ENCODE peak calls at places on chromosomes 6 and 20, in six cellular contexts. Y is IMR-90, N is left lung, K is GM23338, U is WERI-Rb-1, Q is coronary artery. I is an unnamed sample.

GRCh38 chr6:144844596-144844995 is 559.5 kb downstream of the UTRN start:
- DNase-seq in Y (no peak), N (no peak), K (no peak), U (no peak), Q (no peak), I (no peak)

GRCh38 chr6:106927531-106928398 is 46.8 kb downstream of the CD24 start:
- DNase-seq in N (no peak), Q (no peak), K (peak; percentile 90), Y (peak; percentile 21), U (no peak), I (no peak)

GRCh38 chr20:58996226-58996611 is 10.8 kb downstream of the CTSZ start:
- DNase-seq in K (no peak), Q (no peak), Y (no peak), U (no peak), N (no peak), I (peak; percentile 61)

GRCh38 chr20:13008761-13009681 is at the start of gene SPTLC3:
- DNase-seq in N (no peak), Y (peak; percentile 36), Q (peak; percentile 75), U (no peak), K (peak; percentile 53), I (peak; percentile 57)

GRCh38 chr6:144710207-144710606 is 425.1 kb downstream of the UTRN start:
- DNase-seq in U (no peak), N (no peak), Q (no peak), K (no peak), Y (peak; percentile 90), I (no peak)

GRCh38 chr20:25233016-25233772 is 14.7 kb upstream of the PYGB start:
- DNase-seq in Y (peak; percentile 65), U (no peak), Q (peak; percentile 91), K (no peak), N (no peak), I (peak; percentile 94)

GRCh38 chr6:158894192-158894591 is 75.0 kb upstream of the EZR start:
- DNase-seq in N (no peak), Y (peak; percentile 90), K (peak; percentile 89), Q (no peak), U (no peak), I (no peak)

GRCh38 chr20:57514273-57514751 is 10.6 kb downstream of the CTCFL start:
- DNase-seq in K (peak; percentile 92), Q (no peak), U (peak; percentile 67), Y (peak; percentile 64), N (no peak), I (peak; percentile 74)

GRCh38 chr6:122202576-122203137 is 196.8 kb upstream of the HSF2 start:
- DNase-seq in U (no peak), Y (no peak), K (peak; percentile 25), N (no peak), Q (no peak), I (no peak)

GRCh38 chr6:110408891-110409290 is 6.5 kb downstream of the DDO start:
- DNase-seq in Q (no peak), N (no peak), K (peak; percentile 60), Y (no peak), U (no peak), I (no peak)

GRCh38 chr6:13794184-13794583 is 20.2 kb downstream of the MCUR1 start:
- DNase-seq in Q (no peak), K (no peak), Y (peak; percentile 52), N (no peak), U (no peak), I (no peak)

GRCh38 chr6:14827366-14827765 is 418.5 kb upstream of the JARID2 start:
- DNase-seq in Q (no peak), U (peak; percentile 49), K (no peak), Y (no peak), N (no peak), I (no peak)

GRCh38 chr6:143408787-143409162 is 41.7 kb downstream of the ADAT2 start:
- DNase-seq in Y (no peak), Q (no peak), K (no peak), U (no peak), N (no peak), I (no peak)

GRCh38 chr6:27327023-27327742 is 15.1 kb upstream of the POM121L2 start:
- DNase-seq in N (no peak), K (no peak), Y (no peak), U (no peak), Q (no peak), I (no peak)

GRCh38 chr6:137688230-137688971 is 178.7 kb upstream of the TNFAIP3 start:
- DNase-seq in U (no peak), Q (no peak), Y (no peak), K (no peak), N (no peak), I (no peak)

GRCh38 chr6:27608916-27609883 is 136.3 kb upstream of the ZNF184 start:
- DNase-seq in N (no peak), Q (no peak), U (peak; percentile 53), Y (peak; percentile 60), K (peak; percentile 90), I (no peak)

GRCh38 chr6:64477311-64477850 is 841.8 kb downstream of the PHF3 start:
- DNase-seq in Q (no peak), Y (no peak), K (no peak), N (no peak), U (no peak), I (no peak)

GRCh38 chr20:11124849-11125505 is 451.2 kb upstream of the JAG1 start:
- DNase-seq in Y (no peak), U (no peak), Q (no peak), N (no peak), K (no peak), I (no peak)

GRCh38 chr6:116439572-116439971 is 21.6 kb upstream of the CALHM6 start:
- DNase-seq in U (no peak), Y (peak; percentile 52), Q (no peak), K (no peak), N (no peak), I (no peak)

GRCh38 chr6:3252369-3252768 is 6.4 kb upstream of the PSMG4 start:
- DNase-seq in Q (peak; percentile 64), K (no peak), U (no peak), N (no peak), Y (no peak), I (no peak)

GRCh38 chr20:49647509-49647908 is 66.2 kb downstream of the B4GALT5 start:
- DNase-seq in Y (peak; percentile 62), Q (no peak), N (no peak), K (no peak), U (no peak), I (no peak)

GRCh38 chr20:31719644-31720485 is 2.8 kb downstream of the BCL2L1 start:
- DNase-seq in N (no peak), K (peak; percentile 90), Q (no peak), U (no peak), Y (no peak), I (no peak)

GRCh38 chr6:159038914-159039884 is 5.6 kb downstream of the TAGAP start:
- DNase-seq in N (no peak), K (no peak), Y (peak; percentile 38), U (no peak), Q (no peak), I (no peak)

GRCh38 chr6:117280922-117281321 is 15.6 kb downstream of the VGLL2 start:
- DNase-seq in U (peak; percentile 47), Q (no peak), Y (no peak), K (peak; percentile 54), N (no peak), I (no peak)

GRCh38 chr6:139863356-139863755 is 488.9 kb upstream of the CITED2 start:
- DNase-seq in U (no peak), Y (peak; percentile 81), N (no peak), Q (no peak), K (no peak), I (no peak)
- H3K27ac ChIP-seq in U (no peak overlapping the region), Y (no peak overlapping the region), N (no peak overlapping the region), Q (no peak overlapping the region), K (no peak overlapping the region), I (no peak overlapping the region)

DNA sequence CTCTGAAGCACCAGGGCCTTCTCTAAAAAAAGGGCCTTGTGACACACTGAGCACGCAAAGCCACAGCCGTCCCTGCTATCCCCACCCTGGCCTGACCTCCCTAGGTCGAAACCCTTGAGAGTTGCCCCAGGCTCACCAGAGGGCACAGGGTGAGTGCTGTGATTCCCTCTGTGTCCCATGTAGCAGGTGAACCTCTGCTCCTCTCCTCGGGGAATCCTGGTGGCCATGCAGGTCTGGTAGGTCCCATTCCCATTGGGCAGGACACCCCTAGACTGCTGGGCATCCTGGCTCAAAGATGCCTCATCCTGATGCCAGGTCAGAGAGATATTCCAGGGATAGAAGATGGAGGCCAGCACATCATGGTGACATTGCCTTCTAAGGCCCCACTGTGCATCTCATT is 20.9 kb downstream of the HLA-F start:
- DNase-seq in U (peak; percentile 4), K (no peak), Y (no peak), N (no peak), Q (peak; percentile 56), I (no peak)
- H3K27ac ChIP-seq in U (no peak overlapping the region), K (no peak overlapping the region), Y (no peak overlapping the region), N (no peak overlapping the region), Q (no peak overlapping the region), I (no peak overlapping the region)

GRCh38 chr6:150599199-150600002 is at the start of gene PLEKHG1:
- DNase-seq in N (peak; percentile 95), Y (no peak), U (peak; percentile 43), K (peak; percentile 86), Q (no peak), I (peak; percentile 91)
- H3K27ac ChIP-seq in N (peak within 1 kb of the TSS; percentile 83), Y (no peak within 1 kb of the TSS), U (no peak within 1 kb of the TSS), K (no peak within 1 kb of the TSS), Q (peak within 1 kb of the TSS; percentile 84), I (no peak within 1 kb of the TSS)

GRCh38 chr6:167856474-167856873 is 29.8 kb downstream of the AFDN start:
- DNase-seq in U (no peak), K (no peak), Q (no peak), N (no peak), Y (no peak), I (no peak)

GRCh38 chr6:167855825-167856425 is 29.2 kb downstream of the AFDN start:
- DNase-seq in U (no peak), N (no peak), K (no peak), Q (no peak), Y (peak; percentile 97), I (no peak)

GRCh38 chr6:167858842-167859520 is 32.3 kb downstream of the AFDN start:
- DNase-seq in U (no peak), Q (no peak), N (no peak), K (no peak), Y (no peak), I (no peak)

GRCh38 chr6:167858086-167858591 is 31.4 kb downstream of the AFDN start:
- DNase-seq in Q (no peak), U (no peak), N (no peak), K (no peak), Y (peak; percentile 51), I (no peak)

DNA sequence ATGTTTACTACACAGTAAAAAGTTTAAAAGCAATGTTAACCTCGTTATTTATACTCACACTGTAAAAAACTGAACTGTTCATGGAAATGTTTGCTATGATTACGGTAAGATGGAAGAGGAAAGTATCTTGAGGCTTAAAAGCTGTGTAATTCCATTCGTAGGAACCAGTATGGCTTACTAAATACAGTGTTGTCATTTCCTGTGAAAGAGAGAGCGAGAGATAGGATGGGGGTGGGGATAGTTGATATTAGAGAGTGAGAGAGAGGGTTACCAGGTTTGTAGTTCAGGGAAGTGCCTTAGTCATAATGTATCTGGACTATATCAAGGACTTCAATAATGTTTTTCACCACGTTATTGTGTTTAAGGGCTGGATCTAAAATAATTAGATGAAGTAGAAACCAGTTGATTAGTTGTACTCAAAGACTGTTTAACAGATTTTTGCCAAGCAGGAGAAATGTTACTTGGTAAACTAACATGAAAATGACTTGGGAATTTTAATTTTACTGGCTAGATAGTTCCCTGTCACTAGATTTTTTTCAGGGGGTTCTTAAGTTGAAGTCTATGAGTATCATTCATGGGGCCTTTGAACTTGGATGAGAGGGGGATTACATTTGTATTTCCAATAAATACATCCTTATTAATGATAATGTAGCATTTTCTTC is 30.4 kb downstream of the AFDN start:
- DNase-seq in U (no peak), Y (peak; percentile 71), N (no peak), K (peak; percentile 58), Q (no peak), I (no peak)
- H3K27ac ChIP-seq in U (no peak overlapping the region), Y (no peak overlapping the region), N (peak overlapping the region; percentile 1), K (peak overlapping the region; percentile 20), Q (no peak overlapping the region), I (no peak overlapping the region)

GRCh38 chr6:112773217-112773616 is 426.1 kb downstream of the RFPL4B start:
- DNase-seq in Y (peak; percentile 33), K (no peak), Q (no peak), N (no peak), U (no peak), I (no peak)
- H3K27ac ChIP-seq in Y (no peak overlapping the region), K (no peak overlapping the region), Q (no peak overlapping the region), N (no peak overlapping the region), U (no peak overlapping the region), I (no peak overlapping the region)